ENCODE peak calls at places on chromosome 17, in seven cellular contexts. V is MM.1S, A is transverse colon, P is cardiac muscle cell, K is breast epithelium, Q is esophagus squamous epithelium, M is RWPE2. R is an unnamed sample.
A peak's percentile ranks its signal among the peaks of the same experiment; 100 is the strongest.

GRCh38 chr17:63601439-63602371 is 1.0 kb downstream of the TACO1 start:
- DNase-seq in A (peak; percentile 56), M (no peak), P (peak; percentile 14), Q (no peak), K (no peak), V (no peak), R (no peak)

GRCh38 chr17:64218066-64218465 is 45.0 kb downstream of the TEX2 start:
- DNase-seq in P (no peak), M (no peak), K (no peak), Q (no peak), V (peak; percentile 13), A (no peak), R (no peak)

GRCh38 chr17:28472871-28473497 is 460 bp upstream of the SLC13A2 start:
- DNase-seq in Q (no peak), V (no peak), A (no peak), P (no peak), K (no peak), M (no peak), R (no peak)

GRCh38 chr17:72860778-72861177 is 231.7 kb downstream of the SLC39A11 start:
- DNase-seq in Q (no peak), A (no peak), P (no peak), K (no peak), M (no peak), V (no peak), R (no peak)

GRCh38 chr17:37519241-37519985 is 29.7 kb downstream of the DUSP14 start:
- DNase-seq in Q (no peak), M (no peak), V (no peak), P (peak; percentile 39), K (no peak), A (no peak), R (no peak)

GRCh38 chr17:12665263-12666210 is at the start of gene MYOCD:
- DNase-seq in M (no peak), K (no peak), P (peak; percentile 16), A (peak; percentile 27), Q (no peak), V (no peak), R (no peak)

GRCh38 chr17:40317345-40317873 is 8.4 kb downstream of the RARA start:
- DNase-seq in Q (no peak), V (peak; percentile 63), P (peak; percentile 77), M (no peak), A (peak; percentile 71), K (no peak), R (no peak)

GRCh38 chr17:59837362-59838195 is 55.2 kb downstream of the TUBD1 start:
- DNase-seq in P (peak; percentile 100), V (no peak), A (peak; percentile 83), K (peak; percentile 88), Q (peak; percentile 53), M (peak; percentile 86), R (peak; percentile 99)

GRCh38 chr17:32876414-32877163 is at the start of gene MYO1D:
- DNase-seq in M (peak; percentile 80), P (no peak), A (peak; percentile 88), K (peak; percentile 74), V (peak; percentile 87), Q (no peak), R (no peak)

GRCh38 chr17:43588664-43589435 is 42.7 kb upstream of the ETV4 start:
- DNase-seq in P (no peak), K (no peak), M (no peak), V (no peak), A (no peak), Q (no peak), R (no peak)

GRCh38 chr17:27579304-27579703 is 51.7 kb upstream of the LGALS9 start:
- DNase-seq in Q (no peak), K (no peak), V (no peak), M (no peak), A (no peak), P (no peak), R (no peak)

GRCh38 chr17:50328360-50328759 is 17.6 kb upstream of the XYLT2 start:
- DNase-seq in P (no peak), A (no peak), M (no peak), Q (no peak), V (no peak), K (no peak), R (no peak)

GRCh38 chr17:42928714-42929496 is 28.3 kb downstream of the G6PC1 start:
- DNase-seq in P (peak; percentile 90), A (peak; percentile 18), K (no peak), Q (no peak), V (peak; percentile 75), M (no peak), R (no peak)

GRCh38 chr17:10657123-10657522 is at the start of gene MYH3:
- DNase-seq in A (no peak), Q (no peak), M (no peak), K (no peak), V (no peak), P (no peak), R (no peak)

GRCh38 chr17:62724398-62725146 is 83.5 kb downstream of the MARCHF10 start:
- DNase-seq in P (no peak), A (peak; percentile 34), M (no peak), V (peak; percentile 96), Q (no peak), K (peak; percentile 40), R (no peak)

GRCh38 chr17:34709108-34709779 is 129.9 kb downstream of the TMEM132E start:
- DNase-seq in A (no peak), P (no peak), K (no peak), Q (no peak), M (no peak), V (no peak), R (no peak)

GRCh38 chr17:30576326-30576861 is 99.2 kb downstream of the GOSR1 start:
- DNase-seq in M (no peak), V (no peak), Q (no peak), K (no peak), P (no peak), A (no peak), R (no peak)

GRCh38 chr17:3472137-3472536 is 518 bp upstream of the SPATA22 start:
- DNase-seq in A (no peak), P (no peak), K (no peak), V (no peak), Q (no peak), M (no peak), R (no peak)

GRCh38 chr17:63066158-63066808 is 100.2 kb downstream of the TANC2 start:
- DNase-seq in P (no peak), V (no peak), M (no peak), A (no peak), K (no peak), Q (no peak), R (no peak)

GRCh38 chr17:43840814-43841213 is 6.2 kb upstream of the CD300LG start:
- DNase-seq in M (no peak), P (peak; percentile 73), K (no peak), A (no peak), V (no peak), Q (no peak), R (no peak)

GRCh38 chr17:63419949-63420867 is 25.9 kb downstream of the CYB561 start:
- DNase-seq in V (no peak), K (no peak), M (no peak), Q (no peak), A (no peak), P (peak; percentile 38), R (no peak)

GRCh38 chr17:9981344-9981915 is 76.4 kb upstream of the RCVRN start:
- DNase-seq in K (no peak), P (no peak), A (no peak), V (no peak), Q (no peak), M (no peak), R (no peak)

GRCh38 chr17:49114703-49115102 is 17.9 kb upstream of the B4GALNT2 start:
- DNase-seq in V (no peak), K (no peak), M (no peak), Q (no peak), A (no peak), P (no peak), R (no peak)

GRCh38 chr17:74466111-74466784 is at the start of gene CD300A:
- DNase-seq in A (no peak), K (no peak), M (no peak), Q (no peak), P (no peak), V (no peak), R (no peak)

GRCh38 chr17:17770371-17771059 is 66.3 kb downstream of the SREBF1 start:
- DNase-seq in P (no peak), V (no peak), K (no peak), Q (no peak), M (no peak), A (no peak), R (no peak)

GRCh38 chr17:8420041-8420934 is 15.4 kb upstream of the NDEL1 start:
- DNase-seq in M (no peak), V (no peak), A (peak; percentile 71), P (peak; percentile 91), K (peak; percentile 45), Q (no peak), R (peak; percentile 78)
- TF ChIP-seq CTCF in M (no peak), V (no peak), A (no peak), P (no peak), K (no peak), Q (no peak), R (no peak)

GRCh38 chr17:77479817-77480508 is 339.2 kb downstream of the SEC14L1 start:
- DNase-seq in M (no peak), K (no peak), Q (no peak), P (no peak), A (no peak), V (peak; percentile 4), R (no peak)

GRCh38 chr17:77476920-77477805 is 336.4 kb downstream of the SEC14L1 start:
- DNase-seq in M (peak; percentile 95), V (peak; percentile 63), Q (no peak), P (peak; percentile 97), A (peak; percentile 65), K (peak; percentile 77), R (peak; percentile 79)

GRCh38 chr17:77478281-77478680 is 337.5 kb downstream of the SEC14L1 start:
- DNase-seq in P (no peak), V (no peak), Q (no peak), A (no peak), K (no peak), M (no peak), R (no peak)

GRCh38 chr17:77479372-77479781 is 338.6 kb downstream of the SEC14L1 start:
- DNase-seq in P (no peak), K (no peak), M (no peak), V (no peak), A (no peak), Q (no peak), R (no peak)

DNA sequence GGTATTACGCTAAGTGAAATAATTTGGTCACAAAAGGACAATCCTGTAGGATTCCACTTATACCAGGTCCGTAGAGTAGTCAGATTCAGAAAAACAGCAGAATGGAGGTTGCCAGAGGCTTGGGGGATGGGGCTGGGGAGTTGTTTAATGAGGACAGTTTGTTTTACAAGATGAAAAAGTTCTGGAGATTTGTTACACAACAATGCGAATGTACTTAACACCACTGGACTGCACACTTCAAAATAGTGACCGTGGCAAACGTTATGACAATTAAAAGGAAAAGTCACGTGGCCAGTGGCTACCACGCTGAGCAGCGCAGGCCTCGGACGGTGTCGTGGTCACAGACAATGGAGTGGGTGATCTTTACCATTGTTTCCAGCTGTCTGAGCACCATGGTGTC is 338.1 kb downstream of the SEC14L1 start:
- DNase-seq in Q (no peak), M (no peak), V (no peak), K (no peak), A (no peak), P (no peak), R (no peak)
- H3K4me3 ChIP-seq in Q (no peak overlapping the region), M (no peak overlapping the region), V (no peak overlapping the region), K (no peak overlapping the region), A (no peak overlapping the region), P (no peak overlapping the region), R (no peak overlapping the region)

GRCh38 chr17:78362671-78363070 is 2.8 kb upstream of the SOCS3 start:
- DNase-seq in P (no peak), A (no peak), K (no peak), M (no peak), Q (no peak), V (no peak), R (no peak)
- TF ChIP-seq CTCF in P (no peak), A (no peak), K (no peak), M (no peak), Q (no peak), V (peak; percentile 5), R (no peak)

GRCh38 chr17:81003711-81004335 is 12.2 kb downstream of the CHMP6 start:
- DNase-seq in K (no peak), V (no peak), M (no peak), A (peak; percentile 62), P (no peak), Q (no peak), R (no peak)
- H3K4me3 ChIP-seq in K (peak overlapping the region; percentile 23), V (no peak overlapping the region), M (no peak overlapping the region), A (peak overlapping the region; percentile 35), P (peak overlapping the region; percentile 29), Q (peak overlapping the region; percentile 59), R (no peak overlapping the region)

R was measured in LNCaP clone FGC.